ENCODE peak calls at places on chromosome X, in six cellular contexts. L is astrocyte of the spinal cord, I is mesothelial cell of epicardium, Z is uterus, F is AG10803, M is fibroblast of mammary gland. Q is an unnamed sample.

GRCh38 chrX:12610079-12610478 is 181.1 kb upstream of the PRPS2 start:
- DNase-seq in L (peak), I (no peak), Z (no peak), F (peak), M (peak), Q (peak)

GRCh38 chrX:129230850-129231512 is 292.3 kb downstream of the SMARCA1 start:
- DNase-seq in L (no peak), I (no peak), Z (no peak), F (no peak), M (no peak), Q (no peak)

GRCh38 chrX:24498975-24499374 is 33.9 kb downstream of the PDK3 start:
- DNase-seq in L (peak), I (no peak), Z (no peak), F (peak), M (peak), Q (peak)

GRCh38 chrX:139213241-139213709 is 317.3 kb upstream of the F9 start:
- DNase-seq in L (no peak), I (no peak), Z (no peak), F (no peak), M (no peak), Q (peak)

GRCh38 chrX:17000751-17001150 is 54.3 kb downstream of the REPS2 start:
- DNase-seq in L (no peak), I (no peak), Z (no peak), F (no peak), M (no peak), Q (no peak)

GRCh38 chrX:1153940-1154339 is 58.5 kb downstream of the CRLF2 start:
- DNase-seq in L (no peak), I (no peak), Z (no peak), F (no peak), M (no peak), Q (no peak)

GRCh38 chrX:78555401-78555980 is 103.6 kb downstream of the RTL3 start:
- DNase-seq in L (peak), I (no peak), Z (no peak), F (no peak), M (peak), Q (peak)

GRCh38 chrX:131633285-131633917 is 89.5 kb downstream of the OR13H1 start:
- DNase-seq in L (peak), I (peak), Z (peak), F (peak), M (peak), Q (peak)

GRCh38 chrX:10243056-10243455 is 86.3 kb downstream of the CLCN4 start:
- DNase-seq in L (no peak), I (no peak), Z (no peak), F (no peak), M (no peak), Q (peak)

GRCh38 chrX:11908371-11908770 is 150.3 kb downstream of the MSL3 start:
- DNase-seq in L (peak), I (no peak), Z (no peak), F (no peak), M (peak), Q (peak)

GRCh38 chrX:107626916-107627315 is 1.4 kb upstream of the PRPS1 start:
- DNase-seq in L (no peak), I (no peak), Z (no peak), F (no peak), M (no peak), Q (no peak)

GRCh38 chrX:45986971-45987370 is 558.2 kb downstream of the ZNF674 start:
- DNase-seq in L (peak), I (no peak), Z (no peak), F (peak), M (peak), Q (peak)

GRCh38 chrX:7073336-7073735 is 74.2 kb upstream of the STS start:
- DNase-seq in L (no peak), I (no peak), Z (no peak), F (no peak), M (no peak), Q (no peak)

GRCh38 chrX:19857131-19857530 is 30.3 kb downstream of the SH3KBP1 start:
- DNase-seq in L (no peak), I (no peak), Z (no peak), F (no peak), M (no peak), Q (no peak)

GRCh38 chrX:19194285-19195242 is 72.3 kb upstream of the ADGRG2 start:
- DNase-seq in L (no peak), I (no peak), Z (no peak), F (no peak), M (no peak), Q (peak)

GRCh38 chrX:107503996-107504395 is 54.5 kb downstream of the FRMPD3 start:
- DNase-seq in L (no peak), I (no peak), Z (no peak), F (no peak), M (no peak), Q (no peak)

GRCh38 chrX:115018040-115018647 is 728 bp upstream of the IL13RA2 start:
- DNase-seq in L (no peak), I (no peak), Z (no peak), F (no peak), M (peak), Q (peak)
- TF ChIP-seq CTCF in L (no peak), I (peak), Z (no peak), F (peak), M (peak), Q (no peak)

GRCh38 chrX:111095974-111096870 is at the start of gene PAK3:
- DNase-seq in L (peak), I (peak), Z (peak), F (peak), M (peak), Q (peak)
- TF ChIP-seq CTCF in L (no peak), I (no peak), Z (no peak), F (no peak), M (no peak), Q (no peak)

GRCh38 chrX:148043456-148043855 is 62.3 kb downstream of the FMR1NB start:
- DNase-seq in L (peak), I (no peak), Z (no peak), F (peak), M (peak), Q (peak)

GRCh38 chrX:148047216-148047615 is 66.1 kb downstream of the FMR1NB start:
- DNase-seq in L (no peak), I (no peak), Z (no peak), F (no peak), M (no peak), Q (no peak)

GRCh38 chrX:148051973-148052372 is 70.8 kb downstream of the FMR1NB start:
- DNase-seq in L (no peak), I (no peak), Z (no peak), F (no peak), M (no peak), Q (no peak)

DNA sequence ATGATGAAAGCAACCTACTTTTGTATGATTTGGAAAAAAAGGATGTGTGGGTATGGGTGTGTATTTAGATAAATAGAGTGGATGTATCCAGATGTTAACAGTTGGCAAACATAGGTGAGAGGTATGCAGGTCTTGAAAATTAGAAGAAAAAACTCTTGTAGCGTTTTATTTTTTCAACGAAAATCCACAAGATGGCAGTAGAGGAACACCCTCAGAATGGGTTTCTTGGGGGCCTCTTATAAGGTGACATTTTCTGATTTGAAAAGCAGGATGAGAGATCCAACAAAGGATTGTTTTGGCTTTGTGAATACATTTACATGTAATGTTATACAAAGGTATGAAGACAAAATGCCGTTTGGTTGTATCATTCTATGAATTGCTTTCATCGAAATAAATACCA is 68.3 kb downstream of the FMR1NB start:
- DNase-seq in L (peak), I (no peak), Z (no peak), F (peak), M (peak), Q (peak)
- TF ChIP-seq CTCF in L (peak), I (peak), Z (peak), F (peak), M (peak), Q (peak)

GRCh38 chrX:42678133-42678532 is 99.8 kb downstream of the PPP1R2C start:
- DNase-seq in L (no peak), I (no peak), Z (no peak), F (peak), M (peak), Q (peak)

GRCh38 chrX:42686296-42686695 is 91.7 kb downstream of the PPP1R2C start:
- DNase-seq in L (no peak), I (no peak), Z (no peak), F (no peak), M (peak), Q (no peak)

GRCh38 chrX:42684062-42684461 is 93.9 kb downstream of the PPP1R2C start:
- DNase-seq in L (no peak), I (no peak), Z (no peak), F (no peak), M (peak), Q (no peak)

GRCh38 chrX:42680651-42681050 is 97.3 kb downstream of the PPP1R2C start:
- DNase-seq in L (peak), I (no peak), Z (no peak), F (peak), M (peak), Q (no peak)
- TF ChIP-seq CTCF in L (no peak), I (no peak), Z (no peak), F (peak), M (no peak), Q (no peak)

GRCh38 chrX:41276661-41277506 is 57.1 kb upstream of the DDX3X start:
- DNase-seq in L (no peak), I (no peak), Z (no peak), F (no peak), M (no peak), Q (no peak)

GRCh38 chrX:41273638-41274037 is 60.3 kb upstream of the DDX3X start:
- DNase-seq in L (no peak), I (no peak), Z (no peak), F (peak), M (peak), Q (peak)

DNA sequence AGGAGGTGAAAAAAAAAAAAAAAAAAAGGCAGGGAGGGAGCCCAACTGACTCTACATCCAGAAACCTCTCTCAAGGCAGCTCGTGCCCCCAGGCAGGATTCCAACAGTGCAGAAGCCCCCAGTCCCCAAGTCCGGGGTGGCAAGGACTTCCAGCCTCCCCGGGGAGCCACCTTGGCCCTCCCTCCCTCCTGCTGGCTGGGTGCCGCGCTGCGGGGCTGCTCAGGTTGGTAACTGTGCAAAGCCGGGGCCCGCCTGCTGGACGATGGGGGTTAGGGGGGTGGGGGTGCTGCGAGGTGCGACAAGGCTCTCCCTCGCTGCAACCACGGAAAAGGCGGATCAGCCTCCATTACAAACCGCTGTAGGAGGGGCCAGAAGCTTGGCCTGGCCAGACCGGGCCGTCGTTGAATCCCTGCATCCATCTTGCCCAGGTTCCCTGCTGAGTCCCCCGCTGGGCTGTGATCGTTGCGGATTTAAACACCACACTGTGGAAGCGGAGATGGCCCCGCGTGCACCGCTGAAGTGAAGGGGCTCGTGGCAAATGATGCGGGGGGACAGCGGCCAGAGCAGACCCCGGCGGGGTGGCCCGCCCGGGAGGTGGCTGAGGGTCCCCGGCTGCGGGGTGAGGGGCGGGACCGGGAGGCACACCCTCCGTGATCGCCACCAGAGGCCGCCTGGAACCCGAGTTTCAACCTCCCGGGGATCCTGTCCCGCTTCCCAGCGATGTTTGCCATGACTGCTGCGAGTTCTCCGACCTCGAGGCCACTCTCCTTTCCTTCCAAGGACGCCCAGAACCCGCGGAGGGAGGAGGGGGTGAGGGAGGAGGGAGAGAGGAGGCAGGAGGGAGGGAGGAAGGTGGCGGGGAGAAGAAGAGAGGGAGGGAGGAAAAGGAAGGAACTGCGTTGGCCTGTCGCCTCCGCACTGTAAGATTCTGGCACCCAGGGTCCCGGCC is 58.0 kb upstream of the DDX3X start:
- DNase-seq in L (peak), I (peak), Z (peak), F (peak), M (peak), Q (peak)
- TF ChIP-seq CTCF in L (peak), I (no peak), Z (peak), F (peak), M (peak), Q (peak)